ENCODE peak calls at places on chromosomes 11 and 22, in nine cellular contexts. Y is effector memory CD4-positive, alpha-beta T cell; R is HL-60; D is LoVo; S is NCI-H69; J is hypothalamus; W is activated T-cell treated with anti-CD3 and anti-CD28 coated beads for 1 hour; E is cardiac muscle cell; X is KBM-7. Z is an unnamed sample.

GRCh38 chr11:70592641-70593165 is 194.4 kb downstream of the CTTN start:
- DNase-seq in S (no peak), W (no peak), X (no peak), J (no peak), E (no peak), Y (no peak), D (no peak), R (no peak), Z (no peak)

GRCh38 chr11:67031791-67032561 is 9.0 kb downstream of the SYT12 start:
- DNase-seq in D (no peak), W (no peak), J (no peak), S (no peak), X (no peak), R (no peak), Y (no peak), E (no peak), Z (no peak)

GRCh38 chr11:35747638-35748037 is 85.1 kb downstream of the TRIM44 start:
- DNase-seq in Y (no peak), R (no peak), X (no peak), W (no peak), D (no peak), E (no peak), J (no peak), S (peak), Z (no peak)

GRCh38 chr11:209275-210121 is 2.0 kb downstream of the RIC8A start:
- DNase-seq in J (no peak), W (no peak), Y (no peak), D (no peak), X (peak), S (no peak), E (no peak), R (no peak), Z (peak)

GRCh38 chr22:50675553-50676199 is 3.1 kb downstream of the SHANK3 start:
- DNase-seq in W (no peak), X (no peak), S (no peak), Y (no peak), D (no peak), E (no peak), J (no peak), R (no peak), Z (no peak)

GRCh38 chr11:31870609-31871309 is 59.6 kb upstream of the PAX6 start:
- DNase-seq in W (no peak), Y (no peak), S (peak), E (peak), X (peak), J (peak), D (peak), R (peak), Z (peak)

GRCh38 chr11:26297179-26297970 is 34.6 kb upstream of the ANO3 start:
- DNase-seq in E (peak), S (peak), R (peak), X (peak), W (no peak), Y (no peak), J (no peak), D (peak), Z (peak)

GRCh38 chr22:17106785-17107546 is 14.2 kb downstream of the TMEM121B start:
- DNase-seq in X (peak), S (no peak), Y (no peak), D (no peak), W (no peak), E (no peak), J (no peak), R (peak), Z (no peak)

GRCh38 chr11:13110929-13111812 is 102.1 kb downstream of the RASSF10 start:
- DNase-seq in R (no peak), W (no peak), Y (no peak), J (no peak), X (no peak), D (no peak), E (no peak), S (peak), Z (peak)

GRCh38 chr11:10438451-10438850 is 16.6 kb upstream of the AMPD3 start:
- DNase-seq in E (no peak), X (no peak), Y (no peak), S (no peak), W (no peak), J (no peak), R (no peak), D (no peak), Z (no peak)

GRCh38 chr11:26960265-26960664 is 33.6 kb upstream of the FIBIN start:
- DNase-seq in S (no peak), Y (no peak), E (no peak), R (no peak), X (no peak), W (no peak), D (no peak), J (no peak), Z (no peak)

GRCh38 chr22:27998511-27999410 is 79.7 kb upstream of the PITPNB start:
- DNase-seq in W (no peak), X (no peak), Y (no peak), E (no peak), D (no peak), J (no peak), S (no peak), R (no peak), Z (no peak)

GRCh38 chr22:22855617-22856308 is 31.9 kb upstream of the IGLL5 start:
- DNase-seq in D (no peak), X (peak), J (no peak), E (no peak), S (no peak), W (peak), Y (no peak), R (no peak), Z (no peak)

GRCh38 chr11:130897262-130898182 is 18.8 kb downstream of the SNX19 start:
- DNase-seq in X (no peak), D (no peak), R (no peak), E (no peak), S (no peak), W (no peak), J (no peak), Y (no peak), Z (no peak)

GRCh38 chr22:29044657-29045176 is 16.9 kb downstream of the C22orf31 start:
- DNase-seq in J (no peak), E (no peak), W (no peak), D (no peak), R (no peak), Y (no peak), X (no peak), S (no peak), Z (no peak)

Z was measured in A549.